ENCODE peak calls at places on chromosomes 13 and 19, in nine cellular contexts. M, G, L, F, O, T, P, N and S are unnamed samples.

GRCh38 chr19:5261151-5261890 is 79.3 kb downstream of the PTPRS start:
- DNase-seq in T (no peak), G (no peak), L (no peak), M (no peak), P (no peak), N (no peak), F (no peak), O (no peak), S (no peak)

GRCh38 chr13:51599444-51600176 is 15.3 kb downstream of the WDFY2 start:
- DNase-seq in P (no peak), G (no peak), T (no peak), O (no peak), L (no peak), N (no peak), M (no peak), F (no peak), S (no peak)

GRCh38 chr13:50026788-50027473 is 11.7 kb downstream of the KCNRG start:
- DNase-seq in G (no peak), L (no peak), T (no peak), F (no peak), N (no peak), P (no peak), O (no peak), M (no peak), S (no peak)

GRCh38 chr19:44973982-44974735 is 19.0 kb downstream of the CLPTM1 start:
- DNase-seq in F (no peak), P (no peak), M (no peak), T (no peak), L (no peak), G (no peak), N (no peak), O (no peak), S (no peak)

GRCh38 chr13:79393564-79394249 is 12.3 kb downstream of the RBM26 start:
- DNase-seq in L (no peak), O (no peak), M (no peak), T (no peak), P (peak), G (no peak), F (no peak), N (peak), S (no peak)

GRCh38 chr19:43934055-43934984 is 762 bp downstream of the ZNF45 start:
- DNase-seq in M (no peak), T (no peak), O (no peak), F (no peak), N (no peak), L (no peak), G (peak), P (no peak), S (no peak)

GRCh38 chr19:31338069-31338767 is 11.0 kb downstream of the TSHZ3 start:
- DNase-seq in O (no peak), M (no peak), T (peak), F (no peak), G (peak), L (no peak), P (peak), N (no peak), S (no peak)

GRCh38 chr13:83722443-83722842 is 159.8 kb downstream of the SLITRK1 start:
- DNase-seq in N (no peak), P (no peak), M (no peak), G (no peak), O (no peak), L (no peak), F (no peak), T (no peak), S (no peak)

GRCh38 chr13:26878465-26878864 is 117.9 kb upstream of the GPR12 start:
- DNase-seq in M (no peak), O (no peak), P (no peak), N (no peak), T (no peak), G (no peak), L (no peak), F (no peak), S (no peak)

GRCh38 chr13:34025746-34026145 is 207.8 kb downstream of the RFC3 start:
- DNase-seq in F (no peak), L (no peak), T (no peak), N (no peak), G (peak), P (no peak), O (no peak), M (no peak), S (peak)

GRCh38 chr13:59633290-59633689 is 530.4 kb downstream of the DIAPH3 start:
- DNase-seq in F (no peak), G (no peak), O (no peak), T (peak), L (no peak), P (no peak), M (no peak), N (no peak), S (no peak)

GRCh38 chr13:27406178-27406939 is 18.1 kb upstream of the GTF3A start:
- DNase-seq in G (peak), L (no peak), P (no peak), M (no peak), T (no peak), N (peak), F (peak), O (no peak), S (no peak)

GRCh38 chr13:51958217-51958547 is 53.1 kb downstream of the ATP7B start:
- DNase-seq in O (no peak), L (no peak), F (no peak), T (no peak), G (no peak), N (no peak), M (no peak), P (peak), S (no peak)

GRCh38 chr19:52336117-52336811 is at the start of gene ZNF610:
- DNase-seq in G (peak), M (peak), P (peak), O (peak), T (peak), L (peak), F (peak), N (no peak), S (peak)

GRCh38 chr13:48648446-48648845 is 5.3 kb upstream of the CYSLTR2 start:
- DNase-seq in F (no peak), P (no peak), T (no peak), G (no peak), L (no peak), M (no peak), N (no peak), O (no peak), S (no peak)

GRCh38 chr13:53110181-53110580 is 81.6 kb downstream of the OLFM4 start:
- DNase-seq in M (no peak), G (no peak), P (no peak), L (no peak), N (no peak), O (no peak), T (no peak), F (no peak), S (no peak)

GRCh38 chr13:24212674-24213073 is 52.2 kb downstream of the SPATA13 start:
- DNase-seq in O (no peak), P (no peak), F (no peak), T (no peak), L (no peak), G (no peak), M (no peak), N (no peak), S (no peak)

GRCh38 chr13:66922444-66922843 is 307.7 kb downstream of the PCDH9 start:
- DNase-seq in G (no peak), O (no peak), L (no peak), N (no peak), F (no peak), T (no peak), P (no peak), M (no peak), S (no peak)

GRCh38 chr13:47334173-47334572 is 437.3 kb upstream of the HTR2A start:
- DNase-seq in P (no peak), L (no peak), N (no peak), T (no peak), O (peak), M (no peak), F (no peak), G (peak), S (peak)

GRCh38 chr13:109818136-109818535 is 31.8 kb upstream of the IRS2 start:
- DNase-seq in N (no peak), M (no peak), T (no peak), G (no peak), F (no peak), O (no peak), L (no peak), P (no peak), S (no peak)

GRCh38 chr19:44988896-44989563 is 12.2 kb upstream of the RELB start:
- DNase-seq in M (no peak), N (peak), G (peak), F (peak), P (no peak), T (peak), L (peak), O (peak), S (no peak)

GRCh38 chr19:16976471-16976870 is 50.1 kb downstream of the CPAMD8 start:
- DNase-seq in N (no peak), M (no peak), T (no peak), G (no peak), O (no peak), L (no peak), F (no peak), P (no peak), S (no peak)

GRCh38 chr19:1265611-1266115 is 3.5 kb upstream of the CIRBP start:
- DNase-seq in P (peak), N (no peak), T (peak), M (peak), L (peak), G (peak), F (peak), O (no peak), S (no peak)

GRCh38 chr13:94710881-94711560 is 1.3 kb downstream of the SOX21 start:
- DNase-seq in M (no peak), O (no peak), T (no peak), G (no peak), N (peak), P (no peak), L (no peak), F (no peak), S (no peak)

GRCh38 chr13:44715287-44716224 is 139.4 kb upstream of the TSC22D1 start:
- DNase-seq in T (no peak), O (no peak), M (no peak), N (no peak), G (peak), F (no peak), L (peak), P (no peak), S (no peak)

GRCh38 chr13:42997381-42997780 is 5.3 kb upstream of the EPSTI1 start:
- DNase-seq in N (no peak), M (no peak), L (no peak), T (no peak), F (no peak), P (peak), O (no peak), G (no peak), S (no peak)

GRCh38 chr13:112525306-112525945 is 62.5 kb downstream of the TUBGCP3 start:
- DNase-seq in O (no peak), M (no peak), T (no peak), G (no peak), F (no peak), L (no peak), P (no peak), N (no peak), S (no peak)

GRCh38 chr13:26476111-26476743 is 81.3 kb upstream of the WASF3 start:
- DNase-seq in L (peak), O (no peak), P (no peak), M (no peak), G (peak), N (no peak), T (peak), F (no peak), S (no peak)

GRCh38 chr19:13707901-13708300 is 56.4 kb upstream of the MRI1 start:
- DNase-seq in T (no peak), L (no peak), F (no peak), N (no peak), G (peak), O (no peak), M (no peak), P (no peak), S (no peak)

GRCh38 chr19:55809381-55810058 is 22.3 kb downstream of the NLRP11 start:
- DNase-seq in F (no peak), N (peak), T (peak), G (no peak), L (peak), O (no peak), M (no peak), P (peak), S (no peak)

GRCh38 chr13:100520936-100521765 is 67.4 kb downstream of the GGACT start:
- DNase-seq in M (no peak), P (no peak), F (no peak), T (no peak), O (no peak), L (no peak), N (no peak), G (no peak), S (no peak)

GRCh38 chr13:98482476-98483444 is 94.1 kb downstream of the STK24 start:
- DNase-seq in P (no peak), M (peak), G (peak), L (peak), T (peak), O (no peak), N (no peak), F (no peak), S (peak)

GRCh38 chr19:4471400-4472173 is 510 bp upstream of the HDGFL2 start:
- DNase-seq in M (peak), P (peak), F (peak), N (peak), G (peak), O (peak), L (peak), T (peak), S (peak)

GRCh38 chr19:46472592-46472991 is 1.2 kb upstream of the PNMA8A start:
- DNase-seq in O (no peak), N (no peak), M (no peak), G (no peak), T (no peak), P (no peak), F (no peak), L (no peak), S (no peak)

GRCh38 chr19:46471778-46472543 is 598 bp upstream of the PNMA8A start:
- DNase-seq in T (no peak), M (no peak), N (no peak), O (no peak), G (no peak), L (no peak), P (no peak), F (no peak), S (no peak)

GRCh38 chr19:46469541-46470185 is 1.7 kb downstream of the PNMA8A start:
- DNase-seq in N (no peak), T (no peak), G (no peak), L (no peak), P (no peak), M (no peak), F (no peak), O (no peak), S (no peak)

GRCh38 chr19:46470376-46470775 is 987 bp downstream of the PNMA8A start:
- DNase-seq in T (no peak), G (no peak), M (no peak), F (no peak), N (no peak), P (no peak), O (no peak), L (no peak), S (no peak)

DNA sequence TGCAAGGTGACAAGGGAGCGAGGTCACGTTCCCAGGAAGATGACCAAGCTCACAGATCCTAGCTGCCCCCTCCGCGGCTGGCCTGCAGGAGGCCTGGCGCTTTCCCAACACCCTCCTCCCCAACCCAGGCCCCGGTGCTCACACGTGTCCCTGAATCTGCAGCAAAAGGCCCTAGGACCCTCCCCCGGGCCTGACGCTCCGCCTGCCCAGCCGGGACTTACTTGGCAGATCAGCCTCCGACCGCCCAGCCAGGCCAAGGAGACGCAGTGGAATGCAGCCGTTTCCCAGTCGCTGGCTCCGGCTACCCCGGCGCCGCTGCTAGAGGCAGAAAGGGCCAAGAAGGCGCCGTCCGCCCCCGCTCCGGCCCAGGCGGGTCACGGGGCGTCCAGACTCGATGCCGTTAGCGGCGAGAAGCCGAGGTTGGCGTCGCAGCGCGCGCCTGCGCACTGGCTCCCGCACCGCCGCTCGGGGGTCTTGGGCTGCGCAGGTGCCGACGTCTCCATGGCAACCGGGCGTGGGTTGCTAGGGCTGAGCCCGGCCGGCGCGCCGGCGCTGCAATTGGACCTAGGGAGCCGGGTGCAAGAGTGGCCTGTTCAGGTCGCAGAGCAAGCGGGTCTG is at the start of gene PNMA8A:
- DNase-seq in T (peak), G (peak), O (no peak), N (peak), M (peak), L (peak), F (no peak), P (no peak), S (peak)
- H3K4me3 ChIP-seq in T (peak), G (peak), O (peak), N (peak), M (peak), L (peak), F (no peak), P (no peak), S (peak)

GRCh38 chr13:97226788-97227627 is 4.9 kb downstream of the MBNL2 start:
- DNase-seq in P (no peak), T (no peak), F (peak), L (no peak), O (no peak), G (no peak), M (no peak), N (peak), S (no peak)
- H3K4me3 ChIP-seq in P (no peak), T (peak), F (peak), L (peak), O (peak), G (no peak), M (peak), N (no peak), S (peak)

GRCh38 chr19:54648129-54648528 is 14.7 kb upstream of the LILRB4 start:
- DNase-seq in O (no peak), T (no peak), L (no peak), G (no peak), M (no peak), F (no peak), N (no peak), P (no peak), S (no peak)
- H3K4me3 ChIP-seq in O (no peak), T (no peak), L (no peak), G (no peak), M (no peak), F (no peak), N (no peak), P (no peak), S (no peak)

GRCh38 chr19:53871448-53871847 is 3.8 kb downstream of the MYADM start:
- DNase-seq in O (no peak), P (no peak), N (no peak), L (no peak), T (no peak), G (no peak), F (no peak), M (no peak), S (no peak)
- H3K4me3 ChIP-seq in O (no peak), P (no peak), N (no peak), L (no peak), T (no peak), G (no peak), F (no peak), M (peak), S (no peak)

DNA sequence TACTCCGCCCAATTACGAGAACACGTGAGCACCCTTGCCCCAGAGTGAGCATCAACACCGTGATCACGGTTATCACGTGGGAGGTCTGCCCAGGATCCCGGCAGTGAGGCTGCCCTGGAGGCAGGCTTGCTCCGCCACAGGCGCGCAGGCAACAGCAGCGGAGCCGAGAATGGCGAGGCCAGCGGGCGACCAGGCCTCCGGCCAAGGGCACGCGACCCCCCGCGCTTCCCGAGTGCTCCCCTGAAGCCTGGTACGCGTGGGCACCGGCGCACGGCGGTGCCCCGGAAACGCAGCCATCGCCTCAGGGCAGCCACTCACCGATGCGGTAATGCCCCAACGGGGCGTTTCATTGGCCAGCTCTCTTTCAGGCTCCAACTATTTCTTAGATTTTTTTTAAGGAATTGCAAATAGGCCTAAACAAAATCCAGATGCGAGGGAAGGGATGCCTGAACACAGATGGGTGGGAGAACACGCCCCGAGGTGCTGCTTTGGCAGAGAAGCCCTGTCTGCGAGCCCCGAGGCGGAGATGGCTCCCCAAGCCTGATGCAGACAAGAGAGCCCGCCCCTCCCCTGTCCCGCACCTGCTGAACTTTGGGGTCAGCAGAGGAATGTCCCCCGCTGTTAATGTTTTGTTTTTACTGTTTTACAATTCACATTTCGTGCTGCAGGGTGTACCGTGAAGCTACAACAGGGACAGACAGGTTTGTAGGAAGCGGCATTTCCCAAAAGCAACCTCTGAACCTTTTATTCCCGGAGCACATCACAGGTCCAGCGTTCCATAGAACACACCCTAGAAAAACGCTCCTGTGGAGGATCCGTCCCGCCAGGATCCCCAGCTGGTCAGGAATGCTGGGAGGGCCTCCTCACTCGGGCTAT is 132.7 kb downstream of the ZDHHC20 start:
- DNase-seq in L (no peak), M (no peak), N (no peak), P (peak), G (peak), F (no peak), O (peak), T (no peak), S (peak)
- H3K4me3 ChIP-seq in L (peak), M (peak), N (no peak), P (peak), G (peak), F (peak), O (peak), T (peak), S (peak)

DNA sequence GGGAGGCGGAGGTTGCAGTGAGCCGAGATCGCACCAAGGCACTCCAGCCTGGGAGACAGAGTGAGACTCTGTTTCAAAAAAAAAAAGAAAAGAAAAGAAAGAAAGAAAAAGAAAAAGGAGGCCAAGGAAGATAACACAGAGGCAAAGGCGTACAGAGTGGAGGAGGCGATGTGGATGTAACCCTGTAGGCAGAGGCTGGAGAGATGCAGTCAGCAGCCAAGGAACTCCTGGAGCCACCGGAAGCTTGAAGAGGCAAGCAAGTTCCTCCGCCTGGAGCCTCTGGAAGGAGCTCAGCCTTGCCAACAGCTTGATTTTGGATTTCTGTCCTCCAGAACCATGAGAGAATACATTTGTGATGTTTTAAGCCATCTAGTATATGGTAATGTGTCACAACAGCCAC is 6.7 kb upstream of the CCDC8 start:
- DNase-seq in G (no peak), N (no peak), F (no peak), P (no peak), M (no peak), T (no peak), O (no peak), L (no peak), S (no peak)
- H3K4me3 ChIP-seq in G (no peak), N (no peak), F (no peak), P (no peak), M (no peak), T (no peak), O (no peak), L (no peak), S (no peak)

GRCh38 chr19:48739400-48739825 is 997 bp downstream of the RASIP1 start:
- DNase-seq in M (no peak), F (no peak), P (no peak), T (no peak), G (no peak), L (no peak), O (no peak), N (no peak), S (no peak)
- H3K4me3 ChIP-seq in M (peak), F (peak), P (peak), T (peak), G (peak), L (peak), O (peak), N (peak), S (no peak)

GRCh38 chr19:32372726-32373613 is 27.6 kb downstream of the ZNF507 start:
- DNase-seq in L (no peak), O (no peak), N (no peak), F (no peak), T (no peak), G (no peak), M (no peak), P (peak), S (peak)
- H3K4me3 ChIP-seq in L (no peak), O (peak), N (no peak), F (no peak), T (no peak), G (peak), M (no peak), P (no peak), S (no peak)